ENCODE peak calls at places on chromosomes 3 and 15, in eight cellular contexts. W is mesendoderm, B is A673, L is endodermal cell, Y is sigmoid colon, M is aorta, X is breast epithelium, H is BE2C. R is an unnamed sample. For H3K27me3, the result is how much of the 10 kb centered on the place peaks cover.

GRCh38 chr3:156865732-156866131 is 39.6 kb downstream of the LEKR1 start:
- DNase-seq in W (no peak), B (peak), L (no peak), Y (no peak), M (no peak), X (no peak), H (no peak), R (no peak)

GRCh38 chr15:49490963-49491362 is 67.9 kb downstream of the FGF7 start:
- DNase-seq in W (no peak), B (no peak), L (no peak), Y (no peak), M (no peak), X (no peak), H (no peak), R (no peak)

GRCh38 chr3:78481050-78481449 is 1286.7 kb downstream of the ROBO1 start:
- DNase-seq in W (no peak), B (no peak), L (no peak), Y (no peak), M (no peak), X (no peak), H (no peak), R (no peak)

GRCh38 chr3:138351151-138351550 is 2.8 kb downstream of the MRAS start:
- DNase-seq in W (no peak), B (no peak), L (no peak), Y (peak), M (no peak), X (no peak), H (no peak), R (no peak)

GRCh38 chr15:48373855-48374421 is 42.7 kb downstream of the DUT start:
- DNase-seq in W (no peak), B (peak), L (no peak), Y (peak), M (peak), X (no peak), H (peak), R (peak)

GRCh38 chr15:64767203-64767602 is 8.2 kb downstream of the RBPMS2 start:
- DNase-seq in W (no peak), B (no peak), L (no peak), Y (no peak), M (no peak), X (no peak), H (no peak), R (no peak)

GRCh38 chr3:58349792-58350626 is 17.3 kb downstream of the PXK start:
- DNase-seq in W (no peak), B (no peak), L (no peak), Y (no peak), M (no peak), X (no peak), H (no peak), R (no peak)

GRCh38 chr3:50255251-50255615 is 13.7 kb upstream of the SEMA3B start:
- DNase-seq in W (no peak), B (no peak), L (no peak), Y (no peak), M (no peak), X (no peak), H (no peak), R (no peak)

GRCh38 chr3:42747581-42747980 is 25.5 kb downstream of the CCDC13 start:
- DNase-seq in W (no peak), B (peak), L (peak), Y (no peak), M (no peak), X (no peak), H (no peak), R (no peak)

GRCh38 chr3:9405756-9406155 is 8.3 kb downstream of the SETD5 start:
- DNase-seq in W (no peak), B (no peak), L (no peak), Y (no peak), M (no peak), X (no peak), H (no peak), R (no peak)

GRCh38 chr15:55457401-55458022 is 49.2 kb downstream of the PIERCE2 start:
- DNase-seq in W (no peak), B (no peak), L (no peak), Y (no peak), M (no peak), X (no peak), H (no peak), R (no peak)

GRCh38 chr15:68842958-68843357 is 22.3 kb upstream of the ANP32A start:
- DNase-seq in W (no peak), B (no peak), L (no peak), Y (no peak), M (no peak), X (no peak), H (no peak), R (no peak)
- H3K27me3 ChIP-seq in W (under half), B (under half), L (half or more), Y (half or more), M (under half), X (under half), H (half or more), R (half or more)

DNA sequence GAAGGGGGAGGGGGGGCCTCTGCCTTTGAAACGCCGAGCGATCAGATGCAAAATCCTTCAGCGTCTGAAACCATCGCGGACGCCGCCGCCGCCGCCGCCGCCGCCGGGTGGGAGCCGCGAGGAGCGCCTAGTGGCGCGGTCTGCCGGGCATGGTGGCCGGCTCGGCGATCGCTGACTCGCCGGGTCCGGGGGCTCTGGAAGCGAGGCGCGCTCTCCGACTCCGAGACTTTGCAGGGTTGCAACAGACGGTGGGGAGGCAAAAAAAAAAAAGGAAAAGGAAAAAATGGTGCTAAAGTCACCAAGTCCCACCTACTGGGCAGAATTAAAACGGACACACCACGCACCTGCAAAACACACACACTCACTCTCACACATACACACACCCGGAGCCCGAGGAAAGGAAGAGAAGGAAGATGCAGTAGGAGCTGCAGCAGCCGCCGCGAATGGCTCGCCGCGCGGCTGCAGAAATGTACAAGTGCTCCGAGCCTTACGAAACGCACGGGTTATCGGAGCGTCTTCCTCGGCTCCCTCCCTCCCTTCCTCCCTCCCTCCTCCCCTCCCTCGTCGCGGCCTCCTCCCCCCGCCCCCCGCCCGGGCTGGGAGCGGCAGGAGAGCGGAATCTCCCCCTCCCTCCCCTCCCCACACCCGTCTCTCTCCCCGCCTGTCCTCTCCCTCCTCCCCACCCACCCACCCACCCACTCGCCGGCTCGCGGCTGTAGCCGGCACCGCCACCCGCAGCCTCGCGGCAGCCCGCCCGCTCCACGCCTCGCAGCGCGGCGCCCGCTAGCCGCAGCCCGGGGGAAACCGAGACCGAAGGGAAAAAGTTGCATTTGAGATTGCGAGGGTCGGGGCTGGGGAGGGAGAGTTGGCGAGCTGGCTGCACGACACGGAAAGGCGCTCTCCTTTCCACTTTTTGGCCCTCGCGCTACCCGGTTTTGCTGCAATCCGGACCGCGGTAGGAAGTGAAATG is at the start of gene NTRK3:
- DNase-seq in W (peak), B (peak), L (peak), Y (no peak), M (no peak), X (no peak), H (peak), R (no peak)
- H3K27me3 ChIP-seq in W (under half), B (half or more), L (half or more), Y (half or more), M (under half), X (under half), H (under half), R (half or more)

GRCh38 chr3:184603156-184604030 is 41.8 kb downstream of the EPHB3 start:
- DNase-seq in W (peak), B (no peak), L (peak), Y (no peak), M (no peak), X (no peak), H (no peak), R (no peak)
- H3K27me3 ChIP-seq in W (under half), B (under half), L (under half), Y (under half), M (under half), X (under half), H (under half), R (under half)

GRCh38 chr3:191438150-191438814 is 22.7 kb upstream of the PYDC2 start:
- DNase-seq in W (no peak), B (no peak), L (no peak), Y (no peak), M (no peak), X (no peak), H (no peak), R (no peak)
- H3K27me3 ChIP-seq in W (under half), B (under half), L (under half), Y (under half), M (under half), X (under half), H (under half), R (under half)

GRCh38 chr3:13687409-13687989 is 138.6 kb downstream of the FBLN2 start:
- DNase-seq in W (peak), B (no peak), L (no peak), Y (no peak), M (no peak), X (no peak), H (no peak), R (no peak)

GRCh38 chr3:13688824-13689223 is 139.9 kb downstream of the FBLN2 start:
- DNase-seq in W (no peak), B (no peak), L (no peak), Y (no peak), M (no peak), X (no peak), H (no peak), R (no peak)

GRCh38 chr3:13686332-13686731 is 137.4 kb downstream of the FBLN2 start:
- DNase-seq in W (peak), B (no peak), L (no peak), Y (no peak), M (no peak), X (no peak), H (no peak), R (no peak)

GRCh38 chr3:13688034-13688433 is 139.1 kb downstream of the FBLN2 start:
- DNase-seq in W (peak), B (no peak), L (peak), Y (no peak), M (no peak), X (no peak), H (no peak), R (no peak)

DNA sequence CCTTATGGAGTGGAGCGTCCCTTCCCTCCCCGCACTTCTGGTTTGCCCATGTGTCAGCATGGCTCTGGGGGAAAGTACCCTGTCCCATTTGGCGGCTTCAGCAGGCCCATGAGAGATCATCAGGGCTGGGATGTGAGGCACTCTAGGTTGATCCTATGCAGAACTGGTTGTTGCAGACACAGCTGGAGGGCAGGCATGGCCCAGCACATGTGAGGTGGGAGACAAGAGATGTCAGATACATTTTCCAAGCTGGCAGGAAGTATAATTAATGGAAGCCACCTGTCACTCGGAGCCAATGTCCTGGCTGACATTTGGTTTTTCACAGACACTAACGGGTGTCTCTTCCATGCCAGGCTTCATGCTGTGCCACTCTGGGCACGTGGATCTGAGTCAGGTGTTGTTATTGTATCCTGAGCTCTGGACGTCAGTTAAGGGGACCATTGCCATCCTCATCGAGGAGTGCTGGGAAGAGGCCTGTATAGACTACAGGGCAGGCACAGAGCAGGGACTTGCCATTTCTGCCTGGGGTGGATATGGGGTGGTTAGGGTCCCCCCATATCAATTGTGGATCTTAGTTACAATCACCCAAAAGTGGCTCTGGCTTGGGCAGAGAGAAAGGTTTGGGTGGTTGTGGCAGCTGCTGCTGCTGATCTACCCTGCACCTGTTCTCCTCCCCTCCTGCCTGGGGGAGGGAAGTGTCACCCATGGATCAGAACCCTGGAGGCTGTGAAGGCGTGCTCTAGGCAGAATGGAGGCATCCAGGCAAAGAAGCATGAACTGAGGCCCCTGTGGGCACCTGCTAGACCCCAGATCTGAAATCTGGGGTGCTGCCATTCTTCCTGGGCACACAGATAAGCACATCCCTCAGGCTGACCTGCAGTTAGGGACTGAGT is 140.7 kb downstream of the FBLN2 start:
- DNase-seq in W (no peak), B (no peak), L (no peak), Y (no peak), M (no peak), X (no peak), H (no peak), R (no peak)
- H3K27me3 ChIP-seq in W (under half), B (under half), L (under half), Y (under half), M (under half), X (under half), H (under half), R (half or more)

GRCh38 chr15:70399204-70399603 is 301.5 kb upstream of the TLE3 start:
- DNase-seq in W (no peak), B (no peak), L (no peak), Y (no peak), M (no peak), X (no peak), H (no peak), R (no peak)

GRCh38 chr15:70397816-70398215 is 300.1 kb upstream of the TLE3 start:
- DNase-seq in W (no peak), B (no peak), L (no peak), Y (no peak), M (no peak), X (peak), H (no peak), R (no peak)

GRCh38 chr15:70390723-70391122 is 293.0 kb upstream of the TLE3 start:
- DNase-seq in W (no peak), B (no peak), L (no peak), Y (no peak), M (no peak), X (no peak), H (no peak), R (no peak)

GRCh38 chr15:70398694-70399093 is 301.0 kb upstream of the TLE3 start:
- DNase-seq in W (no peak), B (no peak), L (no peak), Y (no peak), M (no peak), X (no peak), H (no peak), R (no peak)

DNA sequence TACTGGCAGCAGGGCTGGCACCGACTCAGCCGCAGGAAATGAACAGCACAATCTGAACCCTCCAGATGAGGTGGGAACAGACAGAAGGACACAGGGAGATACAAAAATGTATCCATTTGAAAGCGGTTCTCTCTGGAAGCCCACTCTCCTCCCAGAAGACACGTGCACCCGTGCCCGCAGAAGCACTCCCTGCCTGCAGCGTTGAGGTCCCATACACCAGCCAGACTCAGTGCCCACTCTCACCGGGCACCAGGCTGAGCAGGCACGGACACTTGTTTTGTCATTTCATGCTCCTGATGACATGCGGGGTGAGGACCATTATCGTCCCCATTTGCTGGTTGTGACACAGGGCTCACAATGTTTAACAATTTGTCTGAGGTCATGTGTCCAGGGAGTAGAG is 297.4 kb upstream of the TLE3 start:
- DNase-seq in W (no peak), B (no peak), L (no peak), Y (no peak), M (no peak), X (peak), H (no peak), R (no peak)
- H3K27me3 ChIP-seq in W (under half), B (under half), L (under half), Y (under half), M (under half), X (under half), H (under half), R (half or more)

GRCh38 chr3:6425289-6425820 is 435.6 kb upstream of the GRM7 start:
- DNase-seq in W (no peak), B (no peak), L (no peak), Y (no peak), M (no peak), X (no peak), H (no peak), R (no peak)
- H3K27me3 ChIP-seq in W (under half), B (under half), L (under half), Y (under half), M (under half), X (under half), H (under half), R (under half)

GRCh38 chr15:89365457-89366055 is 30.9 kb upstream of the POLG start:
- DNase-seq in W (no peak), B (no peak), L (no peak), Y (no peak), M (no peak), X (no peak), H (no peak), R (no peak)
- H3K27me3 ChIP-seq in W (half or more), B (half or more), L (half or more), Y (half or more), M (under half), X (under half), H (under half), R (half or more)

GRCh38 chr15:67828969-67829646 is 3.8 kb downstream of the SKOR1 start:
- DNase-seq in W (no peak), B (no peak), L (peak), Y (peak), M (no peak), X (no peak), H (no peak), R (no peak)

GRCh38 chr15:67832965-67833503 is 6.8 kb downstream of the RNU6-1 start:
- DNase-seq in W (no peak), B (no peak), L (peak), Y (peak), M (no peak), X (no peak), H (peak), R (no peak)

GRCh38 chr15:67829647-67830504 is 4.6 kb downstream of the SKOR1 start:
- DNase-seq in W (no peak), B (no peak), L (peak), Y (peak), M (no peak), X (no peak), H (no peak), R (no peak)

GRCh38 chr15:67832031-67832551 is 6.8 kb downstream of the SKOR1 start:
- DNase-seq in W (peak), B (no peak), L (peak), Y (peak), M (no peak), X (peak), H (peak), R (no peak)

DNA sequence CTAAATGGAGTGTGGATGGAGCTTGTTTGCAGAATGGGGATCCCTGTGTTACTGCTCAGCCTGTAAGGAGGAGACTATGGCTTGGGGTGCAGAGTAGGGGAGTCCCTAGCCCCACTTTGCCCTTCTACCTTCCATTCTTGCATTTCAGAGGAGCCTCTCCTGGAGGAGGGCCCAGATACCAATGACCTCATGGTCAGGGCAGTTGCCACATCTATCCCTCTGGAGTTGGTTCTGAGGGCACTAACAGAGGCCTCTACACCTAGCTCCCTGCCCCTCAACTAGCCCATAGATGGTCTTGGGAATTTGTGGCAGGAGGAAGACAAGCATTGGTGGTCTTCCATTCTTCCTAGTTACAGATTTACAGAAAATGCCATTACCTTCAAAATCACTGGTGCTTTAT is 6.1 kb downstream of the SKOR1 start:
- DNase-seq in W (no peak), B (no peak), L (no peak), Y (peak), M (no peak), X (peak), H (no peak), R (no peak)
- H3K27me3 ChIP-seq in W (half or more), B (half or more), L (half or more), Y (half or more), M (under half), X (under half), H (half or more), R (half or more)

R was measured in left ventricle myocardium inferior.